ENCODE peak calls at places on chromosomes 12 and 14, in four cellular contexts. U, B, K and O are unnamed samples.

GRCh38 chr14:104657563-104658324 is 31.7 kb upstream of the INF2 start:
- DNase-seq in K (peak), U (no peak), B (no peak), O (no peak)

GRCh38 chr14:68458840-68459469 is 333.9 kb downstream of the ZFP36L1 start:
- DNase-seq in K (no peak), U (no peak), B (peak), O (no peak)

GRCh38 chr12:48034835-48035805 is 30.8 kb upstream of the COL2A1 start:
- DNase-seq in K (no peak), U (no peak), B (no peak), O (no peak)

GRCh38 chr12:106721931-106722330 is 52.6 kb upstream of the RIC8B start:
- DNase-seq in U (no peak), K (no peak), B (no peak), O (no peak)

GRCh38 chr14:102973706-102974280 is 51.3 kb downstream of the AMN start:
- DNase-seq in K (peak), U (no peak), B (no peak), O (peak)

GRCh38 chr12:3389911-3390310 is 101.1 kb upstream of the PRMT8 start:
- DNase-seq in K (no peak), U (no peak), B (no peak), O (no peak)

GRCh38 chr12:10590976-10591375 is 22.4 kb downstream of the MAGOHB start:
- DNase-seq in U (no peak), K (no peak), B (no peak), O (no peak)

GRCh38 chr14:103232338-103232808 is 101.7 kb upstream of the EIF5 start:
- DNase-seq in U (no peak), K (no peak), B (no peak), O (no peak)

GRCh38 chr14:51182166-51182565 is 57.9 kb upstream of the TMX1 start:
- DNase-seq in K (no peak), U (no peak), B (no peak), O (no peak)

GRCh38 chr12:83322816-83323215 is 636.1 kb downstream of the TMTC2 start:
- DNase-seq in B (no peak), U (no peak), K (no peak), O (no peak)

GRCh38 chr14:105477659-105478623 is 3.3 kb downstream of the CRIP2 start:
- DNase-seq in U (no peak), K (no peak), B (no peak), O (no peak)

GRCh38 chr12:51721281-51721940 is 127.1 kb downstream of the FIGNL2 start:
- DNase-seq in K (no peak), U (no peak), B (peak), O (no peak)

GRCh38 chr12:4300870-4301269 is 20.1 kb upstream of the TIGAR start:
- DNase-seq in U (no peak), K (no peak), B (no peak), O (no peak)

GRCh38 chr14:21264025-21264801 is 5.0 kb downstream of the HNRNPC start:
- DNase-seq in K (no peak), B (no peak), U (no peak), O (peak)

GRCh38 chr14:75452900-75453816 is 25.3 kb downstream of the JDP2 start:
- DNase-seq in U (peak), K (no peak), B (no peak), O (no peak)

GRCh38 chr12:88889326-88890110 is 309.2 kb upstream of the KITLG start:
- DNase-seq in K (no peak), U (no peak), B (no peak), O (no peak)

GRCh38 chr12:15550778-15551177 is 228.5 kb downstream of the PTPRO start:
- DNase-seq in K (no peak), B (no peak), U (no peak), O (no peak)

GRCh38 chr14:37745657-37746056 is 150.2 kb downstream of the TTC6 start:
- DNase-seq in K (no peak), B (no peak), U (no peak), O (no peak)

GRCh38 chr14:90562652-90563051 is 165.8 kb downstream of the CALM1 start:
- DNase-seq in K (no peak), B (no peak), U (no peak), O (no peak)

GRCh38 chr14:34013714-34014055 is 62.8 kb upstream of the EGLN3 start:
- DNase-seq in B (no peak), K (no peak), U (no peak), O (no peak)

GRCh38 chr14:37466623-37467088 is 128.4 kb downstream of the FOXA1 start:
- DNase-seq in K (no peak), B (no peak), U (no peak), O (no peak)

GRCh38 chr12:1758887-1759286 is 61.5 kb upstream of the LRTM2 start:
- DNase-seq in B (no peak), U (no peak), K (no peak), O (no peak)

GRCh38 chr12:117040496-117040895 is 58.7 kb downstream of the TESC start:
- DNase-seq in U (no peak), B (no peak), K (no peak), O (no peak)

GRCh38 chr14:80699861-80700260 is 241.7 kb downstream of the CEP128 start:
- DNase-seq in K (no peak), B (no peak), U (no peak), O (no peak)

GRCh38 chr12:115934877-115935276 is 342.6 kb downstream of the MED13L start:
- DNase-seq in K (no peak), B (no peak), U (no peak), O (no peak)

GRCh38 chr14:81474156-81474492 is 59.5 kb downstream of the SEL1L start:
- DNase-seq in U (no peak), K (no peak), B (no peak), O (no peak)

GRCh38 chr14:64914237-64914971 is at the start of gene CHURC1:
- DNase-seq in B (peak), K (peak), U (peak), O (peak)

GRCh38 chr12:16008442-16008841 is 97.3 kb downstream of the DERA start:
- DNase-seq in B (no peak), U (no peak), K (no peak), O (no peak)

GRCh38 chr14:70181276-70181675 is 7.5 kb downstream of the SLC8A3 start:
- DNase-seq in B (no peak), U (no peak), K (no peak), O (no peak)

GRCh38 chr14:38145142-38145541 is 62.6 kb upstream of the SSTR1 start:
- DNase-seq in K (no peak), U (no peak), B (no peak), O (no peak)

GRCh38 chr12:105523164-105524057 is 192.9 kb downstream of the C12orf75 start:
- DNase-seq in B (no peak), K (no peak), U (peak), O (no peak)

GRCh38 chr12:18400186-18400585 is 138.9 kb downstream of the PIK3C2G start:
- DNase-seq in B (no peak), K (no peak), U (no peak), O (no peak)

GRCh38 chr14:79325557-79325956 is 885.7 kb downstream of the DIO2 start:
- DNase-seq in U (no peak), K (no peak), B (no peak), O (no peak)

GRCh38 chr12:104064031-104064841 is at the start of gene HCFC2:
- DNase-seq in K (peak), U (peak), B (peak), O (peak)

GRCh38 chr12:46891306-46891705 is 65.5 kb upstream of the SLC38A4 start:
- DNase-seq in B (no peak), K (no peak), U (no peak), O (no peak)

GRCh38 chr12:106684497-106684896 is 90.0 kb upstream of the RIC8B start:
- DNase-seq in U (no peak), B (no peak), K (no peak), O (no peak)

GRCh38 chr12:68956466-68956865 is 23.5 kb upstream of the CPM start:
- DNase-seq in B (no peak), K (no peak), U (no peak), O (no peak)

GRCh38 chr14:95463173-95463901 is 53.1 kb downstream of the SYNE3 start:
- DNase-seq in U (no peak), B (no peak), K (no peak), O (no peak)

GRCh38 chr12:20361416-20361815 is 6.9 kb upstream of the PDE3A start:
- DNase-seq in B (no peak), K (no peak), U (no peak), O (no peak)